ENCODE peak calls at places on chromosomes 3 and 15, in six cellular contexts. H, W, I, F, Y and C are unnamed samples.

GRCh38 chr3:13414040-13414729 is 5.9 kb downstream of the NUP210 start:
- DNase-seq in H (peak; percentile 43), W (no peak), I (no peak), F (no peak), Y (peak; percentile 85), C (no peak)

GRCh38 chr15:71443538-71443937 is 328.3 kb downstream of the THSD4 start:
- DNase-seq in H (no peak), W (peak; percentile 72), I (peak; percentile 61), F (peak; percentile 68), Y (peak; percentile 62), C (peak; percentile 72)

GRCh38 chr3:165837058-165837525 is at the start of gene BCHE:
- DNase-seq in H (no peak), W (peak; percentile 72), I (peak; percentile 22), F (peak; percentile 78), Y (no peak), C (no peak)

GRCh38 chr3:149310796-149311534 is 22.5 kb downstream of the TM4SF18 start:
- DNase-seq in H (no peak), W (peak; percentile 16), I (no peak), F (no peak), Y (no peak), C (no peak)

GRCh38 chr15:79721256-79721655 is 175.6 kb downstream of the MTHFS start:
- DNase-seq in H (no peak), W (no peak), I (no peak), F (no peak), Y (no peak), C (no peak)

GRCh38 chr15:61834076-61834697 is 226.1 kb downstream of the VPS13C start:
- DNase-seq in H (peak; percentile 49), W (peak; percentile 80), I (peak; percentile 91), F (peak; percentile 89), Y (peak; percentile 80), C (peak; percentile 87)

GRCh38 chr3:46469680-46470357 is 5.1 kb upstream of the LTF start:
- DNase-seq in H (no peak), W (peak; percentile 12), I (no peak), F (no peak), Y (no peak), C (no peak)

GRCh38 chr3:38421679-38422336 is 31.9 kb upstream of the ACVR2B start:
- DNase-seq in H (no peak), W (no peak), I (no peak), F (no peak), Y (no peak), C (no peak)

GRCh38 chr15:99426431-99427105 is 139.2 kb upstream of the MEF2A start:
- DNase-seq in H (no peak), W (no peak), I (no peak), F (no peak), Y (no peak), C (no peak)

GRCh38 chr15:49982586-49982985 is 136.4 kb downstream of the ATP8B4 start:
- DNase-seq in H (no peak), W (peak; percentile 61), I (no peak), F (peak; percentile 65), Y (no peak), C (no peak)

GRCh38 chr15:92510163-92510882 is 116.6 kb downstream of the ST8SIA2 start:
- DNase-seq in H (no peak), W (no peak), I (no peak), F (no peak), Y (no peak), C (no peak)

GRCh38 chr15:62066663-62067447 is at the start of gene C2CD4A:
- DNase-seq in H (peak; percentile 41), W (peak; percentile 44), I (peak; percentile 76), F (peak; percentile 54), Y (no peak), C (peak; percentile 88)

GRCh38 chr15:98530570-98530969 is 117.8 kb upstream of the IGF1R start:
- DNase-seq in H (no peak), W (no peak), I (no peak), F (no peak), Y (no peak), C (no peak)

GRCh38 chr3:53224026-53224425 is 31.8 kb downstream of the TKT start:
- DNase-seq in H (no peak), W (no peak), I (no peak), F (no peak), Y (no peak), C (no peak)

GRCh38 chr3:119976214-119976613 is 118.0 kb downstream of the GSK3B start:
- DNase-seq in H (no peak), W (no peak), I (no peak), F (no peak), Y (no peak), C (no peak)

GRCh38 chr15:66269326-66270090 is 16.0 kb upstream of the MEGF11 start:
- DNase-seq in H (no peak), W (no peak), I (no peak), F (peak; percentile 23), Y (no peak), C (no peak)

GRCh38 chr3:52477076-52477895 is 17.9 kb upstream of the STAB1 start:
- DNase-seq in H (no peak), W (no peak), I (no peak), F (no peak), Y (no peak), C (no peak)

GRCh38 chr15:33148129-33148850 is 46.2 kb downstream of the FMN1 start:
- DNase-seq in H (no peak), W (no peak), I (peak; percentile 16), F (no peak), Y (no peak), C (no peak)

GRCh38 chr15:71874245-71874644 is 63.9 kb downstream of the NR2E3 start:
- DNase-seq in H (no peak), W (no peak), I (no peak), F (no peak), Y (no peak), C (no peak)

GRCh38 chr15:70320077-70320830 is 222.5 kb upstream of the TLE3 start:
- DNase-seq in H (no peak), W (no peak), I (no peak), F (no peak), Y (peak; percentile 39), C (no peak)

GRCh38 chr15:63056843-63057242 is 14.3 kb downstream of the TPM1 start:
- DNase-seq in H (no peak), W (peak; percentile 49), I (no peak), F (peak; percentile 73), Y (no peak), C (no peak)

GRCh38 chr15:48366574-48367312 is 35.5 kb downstream of the DUT start:
- DNase-seq in H (no peak), W (peak; percentile 70), I (no peak), F (peak; percentile 89), Y (no peak), C (no peak)

GRCh38 chr3:127734754-127735473 is 62.2 kb downstream of the ABTB1 start:
- DNase-seq in H (no peak), W (peak; percentile 94), I (no peak), F (peak; percentile 99), Y (peak; percentile 33), C (no peak)